ENCODE peak calls at places on chromosomes 2 and 18, in nine cellular contexts. Q is fibroblast of lung; W is type B pancreatic cell; M is neural progenitor cell; C is M059J; L is stimulated activated naive CD8-positive, alpha-beta T cell treated with anti-CD3 and anti-CD28 coated beads, Interleukin-15, Interleukin-2, amounts not matched to agents 100 U/mL and 50 U/mL, for 24 hours; F is GM04503; T is mesenchymal stem cell; N is T1000. X is an unnamed sample.

GRCh38 chr2:222410534-222410933 is 13.8 kb upstream of the SGPP2 start:
- DNase-seq in N (no peak), W (no peak), T (no peak), L (no peak), F (no peak), C (peak; percentile 78), Q (peak; percentile 39), M (peak; percentile 62), X (no peak)

GRCh38 chr2:176188218-176188968 is at the start of gene HOXD1:
- DNase-seq in M (peak; percentile 63), C (peak; percentile 39), T (no peak), F (no peak), W (no peak), Q (peak; percentile 42), N (no peak), L (no peak), X (no peak)

GRCh38 chr2:49796221-49796705 is 641.9 kb upstream of the FSHR start:
- DNase-seq in L (no peak), Q (no peak), N (no peak), M (no peak), F (no peak), T (no peak), W (no peak), C (peak; percentile 0), X (no peak)

GRCh38 chr18:32048507-32049091 is 30.0 kb downstream of the RNF125 start:
- DNase-seq in Q (no peak), C (peak; percentile 31), M (no peak), T (peak; percentile 52), W (no peak), F (peak; percentile 23), N (no peak), L (peak; percentile 18), X (peak; percentile 12)

GRCh38 chr18:8139971-8140406 is 469.2 kb upstream of the RAB12 start:
- DNase-seq in C (peak; percentile 40), W (no peak), M (no peak), F (no peak), N (no peak), T (no peak), Q (no peak), L (no peak), X (no peak)

GRCh38 chr2:3778841-3779505 is 75.6 kb downstream of the DCDC2C start:
- DNase-seq in F (no peak), Q (no peak), L (no peak), W (no peak), M (no peak), N (no peak), C (no peak), T (no peak), X (no peak)

GRCh38 chr2:165003443-165004130 is 48.3 kb upstream of the SLC38A11 start:
- DNase-seq in L (no peak), W (no peak), Q (no peak), T (no peak), C (no peak), N (no peak), M (peak; percentile 42), F (no peak), X (no peak)

GRCh38 chr2:226862623-226863022 is 26.8 kb downstream of the RHBDD1 start:
- DNase-seq in L (no peak), C (peak; percentile 58), T (no peak), Q (no peak), M (no peak), F (no peak), W (no peak), N (no peak), X (no peak)

GRCh38 chr2:204923957-204924356 is 378.7 kb downstream of the PARD3B start:
- DNase-seq in N (no peak), F (no peak), Q (no peak), W (no peak), T (no peak), L (no peak), C (no peak), M (no peak), X (no peak)

GRCh38 chr2:34104601-34105000 is 505.5 kb upstream of the FAM98A start:
- DNase-seq in L (no peak), W (no peak), M (no peak), F (no peak), N (no peak), C (peak; percentile 16), Q (peak; percentile 36), T (peak; percentile 17), X (no peak)

GRCh38 chr2:217800433-217801114 is 202.2 kb downstream of the TNS1 start:
- DNase-seq in L (no peak), W (peak; percentile 43), N (no peak), T (no peak), C (no peak), Q (no peak), F (no peak), M (no peak), X (no peak)

GRCh38 chr2:96954490-96954846 is 31.9 kb downstream of the FAM178B start:
- DNase-seq in F (no peak), W (no peak), L (no peak), T (peak; percentile 20), N (no peak), Q (peak; percentile 5), C (peak; percentile 14), M (no peak), X (no peak)

GRCh38 chr2:236309669-236310029 is 45.4 kb upstream of the ASB18 start:
- DNase-seq in N (no peak), T (peak; percentile 1), Q (peak; percentile 10), W (no peak), C (peak; percentile 19), M (peak; percentile 82), F (no peak), L (no peak), X (no peak)